ENCODE peak calls at places on chromosome 11, in nine cellular contexts. C, O, X, M, G, Q, Y, V and Z are unnamed samples.

GRCh38 chr11:87223816-87224215 is 186.1 kb downstream of the TMEM135 start:
- DNase-seq in Y (no peak), C (peak; percentile 8), G (no peak), V (no peak), Q (no peak), X (no peak), M (no peak), O (no peak), Z (no peak)

GRCh38 chr11:69896250-69896649 is 77.0 kb upstream of the FGF3 start:
- DNase-seq in M (no peak), Y (no peak), Q (no peak), O (no peak), X (no peak), V (no peak), G (no peak), C (peak; percentile 68), Z (no peak)

GRCh38 chr11:396511-396947 is 2.5 kb downstream of the PKP3 start:
- DNase-seq in Y (peak; percentile 29), Q (no peak), M (peak; percentile 71), X (no peak), G (no peak), C (no peak), O (no peak), V (no peak), Z (no peak)

GRCh38 chr11:117096973-117097566 is 1.2 kb downstream of the SIK3 start:
- DNase-seq in V (no peak), X (no peak), G (no peak), C (no peak), O (no peak), Y (no peak), Q (no peak), M (no peak), Z (no peak)

GRCh38 chr11:128497057-128497957 is 90.1 kb downstream of the ETS1 start:
- DNase-seq in G (no peak), Q (no peak), V (peak; percentile 97), Y (peak; percentile 40), M (peak; percentile 47), O (no peak), X (no peak), C (peak; percentile 99), Z (no peak)

GRCh38 chr11:133041928-133042890 is 490.1 kb downstream of the OPCML start:
- DNase-seq in X (no peak), O (no peak), Y (no peak), C (no peak), M (no peak), Q (no peak), G (no peak), V (no peak), Z (no peak)

GRCh38 chr11:83054001-83054400 is 17.7 kb downstream of the RAB30 start:
- DNase-seq in X (no peak), Y (peak; percentile 54), V (no peak), Q (no peak), M (no peak), O (no peak), G (no peak), C (no peak), Z (no peak)

GRCh38 chr11:28729339-28729738 is 621.2 kb downstream of the METTL15 start:
- DNase-seq in G (no peak), C (no peak), X (no peak), O (no peak), V (no peak), Q (no peak), Y (no peak), M (no peak), Z (no peak)

GRCh38 chr11:34696876-34697275 is 76.0 kb downstream of the EHF start:
- DNase-seq in Y (no peak), C (no peak), X (no peak), G (no peak), M (no peak), Q (no peak), V (no peak), O (no peak), Z (no peak)

GRCh38 chr11:129703846-129704245 is 111.8 kb upstream of the TMEM45B start:
- DNase-seq in C (no peak), V (peak; percentile 60), Q (no peak), G (no peak), O (no peak), Y (no peak), M (no peak), X (no peak), Z (no peak)

GRCh38 chr11:45451766-45452440 is 165.8 kb upstream of the SYT13 start:
- DNase-seq in G (no peak), V (no peak), O (no peak), X (no peak), Q (no peak), M (no peak), Y (no peak), C (peak; percentile 5), Z (no peak)

GRCh38 chr11:17476317-17477083 is at the start of gene ABCC8:
- DNase-seq in O (no peak), Q (no peak), G (no peak), C (no peak), V (no peak), X (no peak), Y (no peak), M (no peak), Z (no peak)

GRCh38 chr11:62044639-62045121 is 77.2 kb upstream of the FTH1 start:
- DNase-seq in G (no peak), X (no peak), Q (no peak), V (peak; percentile 97), Y (no peak), C (no peak), M (no peak), O (no peak), Z (no peak)

GRCh38 chr11:84498016-84498415 is 1129.1 kb downstream of the DLG2 start:
- DNase-seq in Y (no peak), C (no peak), Q (no peak), O (no peak), M (no peak), G (no peak), X (no peak), V (no peak), Z (no peak)

GRCh38 chr11:3165916-3166267 is 782 bp upstream of the OSBPL5 start:
- DNase-seq in M (no peak), O (no peak), V (no peak), X (no peak), Q (no peak), G (peak; percentile 17), Y (no peak), C (no peak), Z (no peak)

GRCh38 chr11:44823006-44823405 is 96.2 kb downstream of the TSPAN18 start:
- DNase-seq in G (no peak), M (no peak), O (peak; percentile 39), V (no peak), Q (no peak), Y (no peak), C (no peak), X (no peak), Z (no peak)

GRCh38 chr11:60925685-60926267 is 1.5 kb downstream of the TMEM132A start:
- DNase-seq in X (no peak), G (peak; percentile 27), Q (no peak), C (peak; percentile 89), M (peak; percentile 81), V (peak; percentile 91), Y (no peak), O (no peak), Z (no peak)

GRCh38 chr11:123194308-123195181 is 503 bp downstream of the CLMP start:
- DNase-seq in G (no peak), Q (no peak), C (peak; percentile 48), O (no peak), X (no peak), Y (no peak), M (peak; percentile 39), V (peak; percentile 70), Z (no peak)

GRCh38 chr11:84660257-84660656 is 966.9 kb downstream of the DLG2 start:
- DNase-seq in Y (no peak), C (no peak), V (no peak), M (no peak), X (no peak), Q (no peak), G (no peak), O (no peak), Z (no peak)

DNA sequence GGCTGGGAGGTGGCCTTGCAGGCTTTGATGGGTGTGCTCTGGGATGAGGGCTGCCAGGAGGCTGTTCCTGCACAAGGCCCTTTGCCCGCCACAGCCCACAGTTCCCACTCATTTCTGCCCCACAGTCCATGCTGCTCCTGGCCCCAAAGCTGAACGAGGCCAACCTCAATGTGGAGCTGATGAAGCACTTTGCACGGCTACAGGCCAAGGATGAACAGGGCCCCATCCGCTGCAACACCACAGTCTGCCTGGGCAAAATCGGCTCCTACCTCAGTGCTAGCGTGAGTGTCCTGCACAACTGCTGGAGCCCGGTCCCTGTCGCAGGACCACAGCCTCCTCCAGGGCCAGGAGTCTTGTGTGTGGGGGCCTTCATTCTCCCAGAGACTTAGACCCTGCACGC is 10.2 kb downstream of the SCYL1 start:
- DNase-seq in M (no peak), O (no peak), Q (no peak), V (no peak), C (no peak), X (no peak), Y (no peak), G (no peak), Z (no peak)
- H3K27ac ChIP-seq in M (no peak overlapping the region), O (no peak overlapping the region), Q (no peak overlapping the region), V (no peak overlapping the region), C (no peak overlapping the region), X (no peak overlapping the region), Y (no peak overlapping the region), G (no peak overlapping the region), Z (no peak overlapping the region)

GRCh38 chr11:106241601-106242257 is 164.3 kb downstream of the AASDHPPT start:
- DNase-seq in Q (no peak), Y (no peak), O (no peak), C (no peak), X (no peak), V (no peak), G (no peak), M (no peak), Z (no peak)
- H3K4me3 ChIP-seq in Q (no peak overlapping the region), Y (no peak overlapping the region), O (no peak overlapping the region), C (no peak overlapping the region), X (no peak overlapping the region), V (no peak overlapping the region), G (no peak overlapping the region), M (no peak overlapping the region), Z (no peak overlapping the region)

GRCh38 chr11:122089111-122089510 is 26.9 kb downstream of the BLID start:
- DNase-seq in C (no peak), X (no peak), M (no peak), Q (no peak), V (peak; percentile 37), O (no peak), Y (no peak), G (no peak), Z (no peak)
- H3K27ac ChIP-seq in C (no peak overlapping the region), X (no peak overlapping the region), M (no peak overlapping the region), Q (no peak overlapping the region), V (no peak overlapping the region), O (no peak overlapping the region), Y (no peak overlapping the region), G (no peak overlapping the region), Z (no peak overlapping the region)

DNA sequence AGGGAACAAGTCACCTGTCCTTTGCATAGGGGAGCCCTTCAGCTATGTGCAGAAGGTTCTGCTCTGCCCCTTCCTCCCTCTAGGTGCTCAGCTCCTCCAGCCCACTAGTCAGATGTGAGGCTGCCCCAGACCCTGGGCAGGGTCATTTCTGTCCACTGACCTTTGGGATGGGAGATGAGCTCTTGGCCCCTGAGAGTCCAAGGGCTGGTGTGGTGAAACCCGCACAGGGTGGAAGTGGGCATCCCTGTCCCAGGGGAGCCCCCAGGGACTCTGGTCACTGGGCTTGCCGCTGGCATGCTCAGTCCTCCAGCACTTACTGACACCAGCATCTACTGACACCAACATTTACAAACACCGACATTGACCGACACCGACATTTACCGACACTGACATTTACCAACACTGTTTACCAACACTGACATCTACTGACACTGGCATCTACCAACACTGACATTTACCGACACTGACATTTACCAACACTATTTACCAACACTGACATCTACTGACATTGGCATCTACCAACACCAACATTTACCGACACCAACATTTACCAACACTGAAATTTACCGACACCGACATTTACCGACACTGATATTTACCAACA is 71.9 kb upstream of the PPP6R3 start:
- DNase-seq in C (no peak), M (no peak), Y (no peak), O (no peak), V (no peak), X (no peak), Q (no peak), G (no peak), Z (no peak)
- H3K4me3 ChIP-seq in C (no peak overlapping the region), M (no peak overlapping the region), Y (no peak overlapping the region), O (no peak overlapping the region), V (no peak overlapping the region), X (no peak overlapping the region), Q (no peak overlapping the region), G (no peak overlapping the region), Z (no peak overlapping the region)